ENCODE peak calls at places on chromosome 1, in six cellular contexts. Z is T-helper 2 cell treated with Interferon-gamma antibody and Interleukin-4, amounts not matched to agents 5 μg/mL and 100 μg/mL, for 36 hours; E is activated CD4-positive, alpha-beta T cell treated with anti-CD3 and anti-CD28 coated beads, Interleukin-2, amount 50 U/mL, for 48 hours; X is activated CD8-positive, alpha-beta T cell treated with anti-CD3 and anti-CD28 coated beads, Interleukin-2, amount 10 ng/mL, durations not matched to agents 7 days and 5 days; C is fibroblast of gingiva; Q is T-helper 1 cell. J is an unnamed sample.

GRCh38 chr1:147504801-147505303 is 36.4 kb upstream of the BCL9 start:
- DNase-seq in Z (no peak), E (no peak), X (no peak), C (no peak), Q (no peak), J (peak; percentile 43)

GRCh38 chr1:21814241-21814918 is 2.3 kb downstream of the LDLRAD2 start:
- DNase-seq in Z (peak; percentile 18), E (peak; percentile 25), X (peak; percentile 35), C (no peak), Q (no peak), J (no peak)

GRCh38 chr1:235060607-235061470 is 67.8 kb downstream of the TOMM20 start:
- DNase-seq in Z (no peak), E (no peak), X (no peak), C (peak; percentile 58), Q (no peak), J (no peak)

GRCh38 chr1:37726191-37726590 is 33.9 kb downstream of the CDCA8 start:
- DNase-seq in Z (no peak), E (no peak), X (no peak), C (no peak), Q (no peak), J (no peak)

GRCh38 chr1:227934476-227935313 is 13.0 kb downstream of the WNT9A start:
- DNase-seq in Z (peak; percentile 42), E (peak; percentile 59), X (peak; percentile 37), C (peak; percentile 21), Q (no peak), J (no peak)

GRCh38 chr1:222090103-222090502 is 348.2 kb upstream of the DUSP10 start:
- DNase-seq in Z (no peak), E (no peak), X (no peak), C (no peak), Q (no peak), J (no peak)

GRCh38 chr1:41648230-41648629 is 163.7 kb upstream of the EDN2 start:
- DNase-seq in Z (no peak), E (peak; percentile 2), X (no peak), C (no peak), Q (no peak), J (no peak)

GRCh38 chr1:41592451-41593125 is 108.1 kb upstream of the EDN2 start:
- DNase-seq in Z (no peak), E (no peak), X (no peak), C (no peak), Q (no peak), J (no peak)

GRCh38 chr1:113452921-113453770 is 62.8 kb downstream of the MAGI3 start:
- DNase-seq in Z (no peak), E (peak; percentile 4), X (no peak), C (peak; percentile 68), Q (no peak), J (peak; percentile 36)

GRCh38 chr1:211813590-211813989 is 17.0 kb downstream of the LPGAT1 start:
- DNase-seq in Z (no peak), E (no peak), X (no peak), C (peak; percentile 64), Q (no peak), J (no peak)

GRCh38 chr1:15616704-15617172 is 520 bp upstream of the DDI2 start:
- DNase-seq in Z (no peak), E (no peak), X (no peak), C (no peak), Q (no peak), J (no peak)

GRCh38 chr1:36342426-36343185 is 19.2 kb upstream of the EVA1B start:
- DNase-seq in Z (peak; percentile 27), E (peak; percentile 68), X (peak; percentile 67), C (peak; percentile 58), Q (peak; percentile 56), J (no peak)

GRCh38 chr1:22839806-22840205 is 129.2 kb downstream of the EPHB2 start:
- DNase-seq in Z (no peak), E (no peak), X (no peak), C (no peak), Q (no peak), J (no peak)

GRCh38 chr1:80217377-80217986 is 1211.0 kb upstream of the ADGRL4 start:
- DNase-seq in Z (no peak), E (no peak), X (no peak), C (peak; percentile 79), Q (no peak), J (peak; percentile 24)

GRCh38 chr1:109444376-109444775 is 18.1 kb upstream of the PSMA5 start:
- DNase-seq in Z (no peak), E (no peak), X (no peak), C (no peak), Q (no peak), J (no peak)